ENCODE peak calls at places on chromosomes 2 and 18, in five cellular contexts. One of them, this sample, is unnamed.

GRCh38 chr2:156456616-156457015 is 20.4 kb downstream of the GPD2 start:
- DNase-seq in Kasumi-1: no peak
- DNase-seq in HFFc6: no peak
- DNase-seq in stimulated activated CD4-positive, alpha-beta T cell treated with anti-CD3 and anti-CD28 coated beads, Interleukin-4, amount 100 ng/mL, for 24 hours: no peak
- DNase-seq in SJSA1: no peak
- DNase-seq in this sample: no peak

GRCh38 chr2:174444761-174445160 is 42.1 kb downstream of the GPR155 start:
- DNase-seq in Kasumi-1: no peak
- DNase-seq in HFFc6: no peak
- DNase-seq in stimulated activated CD4-positive, alpha-beta T cell treated with anti-CD3 and anti-CD28 coated beads, Interleukin-4, amount 100 ng/mL, for 24 hours: no peak
- DNase-seq in SJSA1: no peak
- DNase-seq in this sample: no peak

GRCh38 chr2:238574490-238575271 is 148.0 kb downstream of the ASB1 start:
- DNase-seq in Kasumi-1: no peak
- DNase-seq in HFFc6: no peak
- DNase-seq in stimulated activated CD4-positive, alpha-beta T cell treated with anti-CD3 and anti-CD28 coated beads, Interleukin-4, amount 100 ng/mL, for 24 hours: no peak
- DNase-seq in SJSA1: no peak
- DNase-seq in this sample: no peak

GRCh38 chr2:5756266-5756665 is 64.1 kb downstream of the SOX11 start:
- DNase-seq in Kasumi-1: no peak
- DNase-seq in HFFc6: no peak
- DNase-seq in stimulated activated CD4-positive, alpha-beta T cell treated with anti-CD3 and anti-CD28 coated beads, Interleukin-4, amount 100 ng/mL, for 24 hours: no peak
- DNase-seq in SJSA1: no peak
- DNase-seq in this sample: no peak

GRCh38 chr2:190098851-190099250 is 36.3 kb upstream of the MSTN start:
- DNase-seq in Kasumi-1: no peak
- DNase-seq in HFFc6: no peak
- DNase-seq in stimulated activated CD4-positive, alpha-beta T cell treated with anti-CD3 and anti-CD28 coated beads, Interleukin-4, amount 100 ng/mL, for 24 hours: no peak
- DNase-seq in SJSA1: no peak
- DNase-seq in this sample: no peak

GRCh38 chr2:99336780-99337163 is 417 bp upstream of the EIF5B start:
- DNase-seq in Kasumi-1: no peak
- DNase-seq in HFFc6: no peak
- DNase-seq in stimulated activated CD4-positive, alpha-beta T cell treated with anti-CD3 and anti-CD28 coated beads, Interleukin-4, amount 100 ng/mL, for 24 hours: no peak
- DNase-seq in SJSA1: peak
- DNase-seq in this sample: no peak

GRCh38 chr2:8685697-8686358 is 4.0 kb downstream of the ID2 start:
- DNase-seq in Kasumi-1: peak
- DNase-seq in HFFc6: no peak
- DNase-seq in stimulated activated CD4-positive, alpha-beta T cell treated with anti-CD3 and anti-CD28 coated beads, Interleukin-4, amount 100 ng/mL, for 24 hours: peak
- DNase-seq in SJSA1: peak
- DNase-seq in this sample: peak

GRCh38 chr18:6056171-6056932 is 161.0 kb upstream of the TMEM200C start:
- DNase-seq in Kasumi-1: no peak
- DNase-seq in HFFc6: no peak
- DNase-seq in stimulated activated CD4-positive, alpha-beta T cell treated with anti-CD3 and anti-CD28 coated beads, Interleukin-4, amount 100 ng/mL, for 24 hours: no peak
- DNase-seq in SJSA1: peak
- DNase-seq in this sample: no peak

GRCh38 chr2:161031516-161031915 is 128.7 kb upstream of the TANK start:
- DNase-seq in Kasumi-1: no peak
- DNase-seq in HFFc6: no peak
- DNase-seq in stimulated activated CD4-positive, alpha-beta T cell treated with anti-CD3 and anti-CD28 coated beads, Interleukin-4, amount 100 ng/mL, for 24 hours: no peak
- DNase-seq in SJSA1: no peak
- DNase-seq in this sample: no peak

GRCh38 chr2:240905176-240905781 is 857 bp upstream of the CROCC2 start:
- DNase-seq in Kasumi-1: no peak
- DNase-seq in HFFc6: no peak
- DNase-seq in stimulated activated CD4-positive, alpha-beta T cell treated with anti-CD3 and anti-CD28 coated beads, Interleukin-4, amount 100 ng/mL, for 24 hours: no peak
- DNase-seq in SJSA1: no peak
- DNase-seq in this sample: no peak

GRCh38 chr2:169184074-169184473 is 114.7 kb downstream of the DHRS9 start:
- DNase-seq in Kasumi-1: no peak
- DNase-seq in HFFc6: no peak
- DNase-seq in stimulated activated CD4-positive, alpha-beta T cell treated with anti-CD3 and anti-CD28 coated beads, Interleukin-4, amount 100 ng/mL, for 24 hours: no peak
- DNase-seq in SJSA1: no peak
- DNase-seq in this sample: no peak

GRCh38 chr18:6610436-6610835 is 119.1 kb upstream of the ARHGAP28 start:
- DNase-seq in Kasumi-1: no peak
- DNase-seq in HFFc6: no peak
- DNase-seq in stimulated activated CD4-positive, alpha-beta T cell treated with anti-CD3 and anti-CD28 coated beads, Interleukin-4, amount 100 ng/mL, for 24 hours: no peak
- DNase-seq in SJSA1: no peak
- DNase-seq in this sample: no peak

GRCh38 chr2:11998218-11998617 is 251.8 kb downstream of the LPIN1 start:
- DNase-seq in Kasumi-1: no peak
- DNase-seq in HFFc6: peak
- DNase-seq in stimulated activated CD4-positive, alpha-beta T cell treated with anti-CD3 and anti-CD28 coated beads, Interleukin-4, amount 100 ng/mL, for 24 hours: no peak
- DNase-seq in SJSA1: peak
- DNase-seq in this sample: no peak

GRCh38 chr18:4004176-4004829 is 450.8 kb downstream of the DLGAP1 start:
- DNase-seq in Kasumi-1: no peak
- DNase-seq in HFFc6: peak
- DNase-seq in stimulated activated CD4-positive, alpha-beta T cell treated with anti-CD3 and anti-CD28 coated beads, Interleukin-4, amount 100 ng/mL, for 24 hours: no peak
- DNase-seq in SJSA1: no peak
- DNase-seq in this sample: no peak

GRCh38 chr2:175170679-175171304 is 2.8 kb upstream of the ATF2 start:
- DNase-seq in Kasumi-1: no peak
- DNase-seq in HFFc6: no peak
- DNase-seq in stimulated activated CD4-positive, alpha-beta T cell treated with anti-CD3 and anti-CD28 coated beads, Interleukin-4, amount 100 ng/mL, for 24 hours: no peak
- DNase-seq in SJSA1: no peak
- DNase-seq in this sample: no peak

GRCh38 chr2:230582851-230583283 is 129.8 kb upstream of the CAB39 start:
- DNase-seq in Kasumi-1: no peak
- DNase-seq in HFFc6: peak
- DNase-seq in stimulated activated CD4-positive, alpha-beta T cell treated with anti-CD3 and anti-CD28 coated beads, Interleukin-4, amount 100 ng/mL, for 24 hours: peak
- DNase-seq in SJSA1: peak
- DNase-seq in this sample: no peak

GRCh38 chr18:8798996-8799395 is 93.6 kb downstream of the MTCL1 start:
- DNase-seq in Kasumi-1: no peak
- DNase-seq in HFFc6: no peak
- DNase-seq in stimulated activated CD4-positive, alpha-beta T cell treated with anti-CD3 and anti-CD28 coated beads, Interleukin-4, amount 100 ng/mL, for 24 hours: no peak
- DNase-seq in SJSA1: no peak
- DNase-seq in this sample: no peak

GRCh38 chr2:187117483-187117882 is 268.5 kb upstream of the ZSWIM2 start:
- DNase-seq in Kasumi-1: no peak
- DNase-seq in HFFc6: no peak
- DNase-seq in stimulated activated CD4-positive, alpha-beta T cell treated with anti-CD3 and anti-CD28 coated beads, Interleukin-4, amount 100 ng/mL, for 24 hours: no peak
- DNase-seq in SJSA1: no peak
- DNase-seq in this sample: no peak

GRCh38 chr2:157325786-157326185 is at the start of gene ERMN:
- DNase-seq in Kasumi-1: no peak
- DNase-seq in HFFc6: no peak
- DNase-seq in stimulated activated CD4-positive, alpha-beta T cell treated with anti-CD3 and anti-CD28 coated beads, Interleukin-4, amount 100 ng/mL, for 24 hours: no peak
- DNase-seq in SJSA1: no peak
- DNase-seq in this sample: no peak

GRCh38 chr2:32403782-32404181 is 47.0 kb downstream of the BIRC6 start:
- DNase-seq in Kasumi-1: no peak
- DNase-seq in HFFc6: no peak
- DNase-seq in stimulated activated CD4-positive, alpha-beta T cell treated with anti-CD3 and anti-CD28 coated beads, Interleukin-4, amount 100 ng/mL, for 24 hours: no peak
- DNase-seq in SJSA1: no peak
- DNase-seq in this sample: no peak

GRCh38 chr2:188937228-188938220 is 36.6 kb upstream of the COL3A1 start:
- DNase-seq in Kasumi-1: no peak
- DNase-seq in HFFc6: peak
- DNase-seq in stimulated activated CD4-positive, alpha-beta T cell treated with anti-CD3 and anti-CD28 coated beads, Interleukin-4, amount 100 ng/mL, for 24 hours: no peak
- DNase-seq in SJSA1: no peak
- DNase-seq in this sample: no peak

GRCh38 chr2:181738074-181738473 is 57.8 kb upstream of the NEUROD1 start:
- DNase-seq in Kasumi-1: peak
- DNase-seq in HFFc6: peak
- DNase-seq in stimulated activated CD4-positive, alpha-beta T cell treated with anti-CD3 and anti-CD28 coated beads, Interleukin-4, amount 100 ng/mL, for 24 hours: no peak
- DNase-seq in SJSA1: no peak
- DNase-seq in this sample: no peak

GRCh38 chr2:61277756-61278155 is 115.8 kb downstream of the C2orf74 start:
- DNase-seq in Kasumi-1: no peak
- DNase-seq in HFFc6: no peak
- DNase-seq in stimulated activated CD4-positive, alpha-beta T cell treated with anti-CD3 and anti-CD28 coated beads, Interleukin-4, amount 100 ng/mL, for 24 hours: no peak
- DNase-seq in SJSA1: no peak
- DNase-seq in this sample: no peak

GRCh38 chr2:161283926-161284325 is 24.3 kb upstream of the PSMD14 start:
- DNase-seq in Kasumi-1: no peak
- DNase-seq in HFFc6: no peak
- DNase-seq in stimulated activated CD4-positive, alpha-beta T cell treated with anti-CD3 and anti-CD28 coated beads, Interleukin-4, amount 100 ng/mL, for 24 hours: no peak
- DNase-seq in SJSA1: no peak
- DNase-seq in this sample: no peak

GRCh38 chr2:7593286-7593685 is 676.1 kb downstream of the RNF144A start:
- DNase-seq in Kasumi-1: no peak
- DNase-seq in HFFc6: no peak
- DNase-seq in stimulated activated CD4-positive, alpha-beta T cell treated with anti-CD3 and anti-CD28 coated beads, Interleukin-4, amount 100 ng/mL, for 24 hours: no peak
- DNase-seq in SJSA1: no peak
- DNase-seq in this sample: no peak

GRCh38 chr18:36350211-36350610 is 52.7 kb downstream of the FHOD3 start:
- DNase-seq in Kasumi-1: no peak
- DNase-seq in HFFc6: no peak
- DNase-seq in stimulated activated CD4-positive, alpha-beta T cell treated with anti-CD3 and anti-CD28 coated beads, Interleukin-4, amount 100 ng/mL, for 24 hours: no peak
- DNase-seq in SJSA1: no peak
- DNase-seq in this sample: no peak

GRCh38 chr2:139674577-139674976 is 894.4 kb upstream of the NXPH2 start:
- DNase-seq in Kasumi-1: no peak
- DNase-seq in HFFc6: no peak
- DNase-seq in stimulated activated CD4-positive, alpha-beta T cell treated with anti-CD3 and anti-CD28 coated beads, Interleukin-4, amount 100 ng/mL, for 24 hours: no peak
- DNase-seq in SJSA1: no peak
- DNase-seq in this sample: no peak

GRCh38 chr18:69000366-69000765 is 202.5 kb downstream of the CCDC102B start:
- DNase-seq in Kasumi-1: no peak
- DNase-seq in HFFc6: no peak
- DNase-seq in stimulated activated CD4-positive, alpha-beta T cell treated with anti-CD3 and anti-CD28 coated beads, Interleukin-4, amount 100 ng/mL, for 24 hours: no peak
- DNase-seq in SJSA1: no peak
- DNase-seq in this sample: no peak

GRCh38 chr2:54610700-54611099 is 112.8 kb upstream of the EML6 start:
- DNase-seq in Kasumi-1: no peak
- DNase-seq in HFFc6: peak
- DNase-seq in stimulated activated CD4-positive, alpha-beta T cell treated with anti-CD3 and anti-CD28 coated beads, Interleukin-4, amount 100 ng/mL, for 24 hours: no peak
- DNase-seq in SJSA1: peak
- DNase-seq in this sample: no peak

GRCh38 chr2:45069711-45070664 is 60.7 kb upstream of the SIX2 start:
- DNase-seq in Kasumi-1: no peak
- DNase-seq in HFFc6: no peak
- DNase-seq in stimulated activated CD4-positive, alpha-beta T cell treated with anti-CD3 and anti-CD28 coated beads, Interleukin-4, amount 100 ng/mL, for 24 hours: no peak
- DNase-seq in SJSA1: no peak
- DNase-seq in this sample: no peak

GRCh38 chr2:120205901-120206581 is 17.2 kb downstream of the TMEM185B start:
- DNase-seq in Kasumi-1: no peak
- DNase-seq in HFFc6: no peak
- DNase-seq in stimulated activated CD4-positive, alpha-beta T cell treated with anti-CD3 and anti-CD28 coated beads, Interleukin-4, amount 100 ng/mL, for 24 hours: no peak
- DNase-seq in SJSA1: no peak
- DNase-seq in this sample: peak

GRCh38 chr2:132911726-132912724 is 242.0 kb upstream of the LYPD1 start:
- DNase-seq in Kasumi-1: no peak
- DNase-seq in HFFc6: no peak
- DNase-seq in stimulated activated CD4-positive, alpha-beta T cell treated with anti-CD3 and anti-CD28 coated beads, Interleukin-4, amount 100 ng/mL, for 24 hours: no peak
- DNase-seq in SJSA1: no peak
- DNase-seq in this sample: no peak

GRCh38 chr2:109168080-109168479 is 39.1 kb downstream of the SH3RF3 start:
- DNase-seq in Kasumi-1: no peak
- DNase-seq in HFFc6: no peak
- DNase-seq in stimulated activated CD4-positive, alpha-beta T cell treated with anti-CD3 and anti-CD28 coated beads, Interleukin-4, amount 100 ng/mL, for 24 hours: no peak
- DNase-seq in SJSA1: no peak
- DNase-seq in this sample: no peak

GRCh38 chr2:189082576-189082975 is 97.0 kb downstream of the COL5A2 start:
- DNase-seq in Kasumi-1: no peak
- DNase-seq in HFFc6: peak
- DNase-seq in stimulated activated CD4-positive, alpha-beta T cell treated with anti-CD3 and anti-CD28 coated beads, Interleukin-4, amount 100 ng/mL, for 24 hours: no peak
- DNase-seq in SJSA1: no peak
- DNase-seq in this sample: no peak

GRCh38 chr2:66693007-66693965 is 258.4 kb downstream of the MEIS1 start:
- DNase-seq in Kasumi-1: no peak
- DNase-seq in HFFc6: no peak
- DNase-seq in stimulated activated CD4-positive, alpha-beta T cell treated with anti-CD3 and anti-CD28 coated beads, Interleukin-4, amount 100 ng/mL, for 24 hours: no peak
- DNase-seq in SJSA1: no peak
- DNase-seq in this sample: no peak

GRCh38 chr2:138827426-138828054 is 47.4 kb upstream of the NXPH2 start:
- DNase-seq in Kasumi-1: peak
- DNase-seq in HFFc6: peak
- DNase-seq in stimulated activated CD4-positive, alpha-beta T cell treated with anti-CD3 and anti-CD28 coated beads, Interleukin-4, amount 100 ng/mL, for 24 hours: peak
- DNase-seq in SJSA1: peak
- DNase-seq in this sample: no peak

GRCh38 chr2:196988599-196988998 is 62.1 kb upstream of the PGAP1 start:
- DNase-seq in Kasumi-1: peak
- DNase-seq in HFFc6: no peak
- DNase-seq in stimulated activated CD4-positive, alpha-beta T cell treated with anti-CD3 and anti-CD28 coated beads, Interleukin-4, amount 100 ng/mL, for 24 hours: no peak
- DNase-seq in SJSA1: peak
- DNase-seq in this sample: no peak

This sample was measured in activated naive CD8-positive, alpha-beta T cell treated with anti-CD3 and anti-CD28 coated beads, Interleukin-2, amount 50 U/mL, for 24 hours.